ENCODE peak calls at places on chromosomes 5 and 9, in five cellular contexts. C is prostate gland, Z is adrenal gland, V is ovary, L is fibroblast of lung. T is an unnamed sample. For H3K4me1, the result is how much of the 10 kb centered on the place peaks cover.

GRCh38 chr9:93223241-93224180 is 39.6 kb downstream of the WNK2 start:
- DNase-seq in C (peak), Z (no peak), V (no peak), L (peak), T (no peak)

GRCh38 chr5:56415356-56415765 is 182.2 kb upstream of the ANKRD55 start:
- DNase-seq in C (no peak), Z (peak), V (no peak), L (peak), T (peak)

GRCh38 chr5:13189532-13189931 is 755.0 kb downstream of the DNAH5 start:
- DNase-seq in C (no peak), Z (no peak), V (no peak), L (peak), T (no peak)

GRCh38 chr5:91383956-91384300 is 811 bp upstream of the ARRDC3 start:
- DNase-seq in C (no peak), Z (peak), V (no peak), L (peak), T (no peak)

GRCh38 chr9:114372971-114373591 is 14.7 kb downstream of the AKNA start:
- DNase-seq in C (no peak), Z (peak), V (no peak), L (no peak), T (peak)

GRCh38 chr5:128965638-128966302 is 482 bp downstream of the SLC27A6 start:
- DNase-seq in C (no peak), Z (no peak), V (no peak), L (no peak), T (no peak)

GRCh38 chr9:123710299-123710698 is 219.6 kb downstream of the DENND1A start:
- DNase-seq in C (no peak), Z (peak), V (no peak), L (peak), T (no peak)

GRCh38 chr9:124735121-124735520 is 36.0 kb downstream of the NR6A1 start:
- DNase-seq in C (no peak), Z (no peak), V (no peak), L (peak), T (no peak)

GRCh38 chr9:127778280-127779135 is at the start of gene SH2D3C:
- DNase-seq in C (no peak), Z (no peak), V (no peak), L (no peak), T (no peak)

GRCh38 chr9:85408494-85408893 is 333.3 kb downstream of the AGTPBP1 start:
- DNase-seq in C (no peak), Z (no peak), V (no peak), L (no peak), T (no peak)

GRCh38 chr9:2576631-2577030 is 45.0 kb upstream of the VLDLR start:
- DNase-seq in C (no peak), Z (no peak), V (no peak), L (no peak), T (no peak)

GRCh38 chr5:180116441-180117377 is 45.1 kb upstream of the RNF130 start:
- DNase-seq in C (peak), Z (no peak), V (no peak), L (no peak), T (peak)

GRCh38 chr9:91359734-91360470 is 1.8 kb downstream of the AUH start:
- DNase-seq in C (no peak), Z (no peak), V (no peak), L (no peak), T (no peak)

GRCh38 chr5:57911466-57911865 is 428.9 kb upstream of the ACTBL2 start:
- DNase-seq in C (no peak), Z (no peak), V (no peak), L (peak), T (no peak)

GRCh38 chr9:90956026-90956810 is 154.6 kb downstream of the SYK start:
- DNase-seq in C (no peak), Z (no peak), V (no peak), L (peak), T (no peak)

GRCh38 chr5:16492398-16493175 is 27.0 kb upstream of the ZNF622 start:
- DNase-seq in C (peak), Z (no peak), V (no peak), L (peak), T (peak)

GRCh38 chr9:129460323-129461261 is 160.3 kb downstream of the C9orf50 start:
- DNase-seq in C (peak), Z (peak), V (peak), L (peak), T (peak)

GRCh38 chr9:129463477-129463876 is 157.4 kb downstream of the C9orf50 start:
- DNase-seq in C (no peak), Z (no peak), V (no peak), L (no peak), T (no peak)

GRCh38 chr9:129464972-129465833 is 155.7 kb downstream of the C9orf50 start:
- DNase-seq in C (no peak), Z (no peak), V (peak), L (peak), T (no peak)

GRCh38 chr9:129459550-129460322 is 161.2 kb downstream of the C9orf50 start:
- DNase-seq in C (no peak), Z (no peak), V (no peak), L (no peak), T (no peak)

DNA sequence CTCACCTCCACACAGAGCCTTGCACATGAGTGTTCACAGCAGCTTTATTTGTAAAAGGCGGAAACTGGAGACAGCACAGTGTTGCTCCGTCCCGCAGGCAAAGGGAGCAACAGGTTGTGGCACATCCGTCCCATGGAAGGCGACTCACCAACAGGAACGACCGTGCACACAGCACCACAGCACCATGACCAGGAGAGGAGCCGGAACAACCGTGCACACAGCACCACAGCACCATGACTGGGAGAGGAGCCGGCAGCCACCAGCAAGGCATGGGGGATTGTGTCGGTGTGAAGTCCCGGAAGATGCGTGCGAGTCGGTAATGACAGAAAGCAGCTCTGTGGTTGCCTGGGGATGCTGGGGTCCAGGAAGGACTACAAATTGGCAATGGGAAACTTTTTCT is 158.5 kb downstream of the C9orf50 start:
- DNase-seq in C (no peak), Z (no peak), V (no peak), L (no peak), T (no peak)
- H3K4me1 ChIP-seq in C (under half), Z (under half), V (under half), L (under half), T (under half)

GRCh38 chr5:64147379-64147778 is 18.3 kb upstream of the RNF180 start:
- DNase-seq in C (no peak), Z (no peak), V (no peak), L (no peak), T (no peak)

GRCh38 chr5:64149857-64150521 is 15.7 kb upstream of the RNF180 start:
- DNase-seq in C (no peak), Z (no peak), V (no peak), L (no peak), T (no peak)

GRCh38 chr5:64144429-64145215 is 21.0 kb upstream of the RNF180 start:
- DNase-seq in C (no peak), Z (no peak), V (no peak), L (peak), T (no peak)

GRCh38 chr5:64147849-64148441 is 17.7 kb upstream of the RNF180 start:
- DNase-seq in C (peak), Z (peak), V (peak), L (peak), T (peak)

GRCh38 chr5:64149268-64149667 is 16.4 kb upstream of the RNF180 start:
- DNase-seq in C (no peak), Z (no peak), V (no peak), L (no peak), T (no peak)
- TF ChIP-seq CTCF in C (no peak), Z (no peak), V (no peak), L (no peak), T (no peak)

DNA sequence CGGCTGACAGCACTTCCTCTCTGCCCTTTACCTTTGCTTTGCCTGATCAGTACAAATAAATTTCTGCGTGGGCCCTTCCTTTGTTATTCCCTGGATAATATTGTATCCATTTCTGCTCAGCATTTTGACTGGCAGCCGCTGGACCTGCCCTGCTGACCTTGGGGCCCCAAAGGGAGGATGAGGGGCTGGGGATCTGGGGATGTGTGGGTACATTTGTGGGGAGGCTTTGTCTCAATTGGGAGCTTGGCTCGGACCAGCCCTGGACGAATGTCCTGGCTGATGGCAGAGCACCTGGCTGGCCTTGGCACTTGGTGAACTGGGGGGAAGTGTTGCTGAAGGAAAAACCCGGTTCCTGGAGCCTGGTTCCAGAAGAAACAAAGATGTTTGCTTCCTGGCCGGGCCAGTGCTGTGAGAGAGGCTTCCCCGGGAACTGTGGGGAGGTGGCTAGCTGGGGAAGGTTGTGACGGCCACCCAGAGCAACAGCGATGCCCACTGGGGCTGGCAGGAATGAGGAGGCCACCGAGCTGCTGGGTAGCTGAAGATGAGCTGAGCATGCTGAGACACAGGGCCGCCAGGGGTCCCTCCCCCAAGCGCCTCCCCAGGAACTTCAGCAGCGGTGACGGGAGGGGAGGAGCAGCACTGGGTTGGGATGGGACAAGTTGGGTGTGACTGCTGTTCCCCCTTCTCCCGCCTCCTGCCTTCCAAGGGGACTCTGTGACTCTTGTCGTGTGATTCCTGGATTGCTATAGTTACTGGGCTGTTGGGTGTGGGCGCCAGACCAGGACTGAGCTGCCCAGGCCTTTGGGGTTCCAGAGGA is 8.4 kb downstream of the LMX1B start:
- DNase-seq in C (no peak), Z (no peak), V (no peak), L (no peak), T (no peak)
- H3K4me1 ChIP-seq in C (under half), Z (under half), V (under half), L (under half), T (under half)

GRCh38 chr5:139392678-139393496 is 2.0 kb downstream of the PROB1 start:
- DNase-seq in C (peak), Z (peak), V (no peak), L (peak), T (no peak)
- TF ChIP-seq CTCF in C (peak), Z (no peak), V (no peak), L (peak), T (peak)

GRCh38 chr9:71756753-71757152 is 11.6 kb downstream of the CEMIP2 start:
- DNase-seq in C (no peak), Z (no peak), V (no peak), L (no peak), T (no peak)
- H3K4me1 ChIP-seq in C (under half), Z (under half), V (under half), L (under half), T (under half)

DNA sequence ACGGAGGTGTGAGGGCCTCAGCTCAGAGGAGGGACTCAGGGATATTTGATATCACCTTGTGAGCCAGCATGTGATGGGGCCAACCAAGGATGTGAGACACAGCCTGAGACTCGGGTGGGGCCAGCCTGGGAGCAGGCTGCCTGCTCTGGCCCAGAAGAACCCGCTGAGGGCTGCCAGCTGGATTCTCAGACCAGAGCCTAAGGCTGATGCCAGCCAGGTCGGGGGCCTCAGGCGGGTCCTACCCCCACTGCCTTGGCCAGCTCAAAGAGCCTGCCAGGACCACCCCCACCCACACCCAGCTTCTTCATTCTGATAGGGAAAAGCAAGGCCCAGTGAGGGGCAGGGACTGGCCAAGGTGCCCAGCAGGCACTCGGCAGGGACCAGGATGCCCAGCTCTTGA is 20.3 kb upstream of the DUSP1 start:
- DNase-seq in C (no peak), Z (no peak), V (no peak), L (no peak), T (no peak)
- TF ChIP-seq CTCF in C (no peak), Z (no peak), V (no peak), L (no peak), T (no peak)

GRCh38 chr9:120388000-120388855 is 191.7 kb downstream of the CDK5RAP2 start:
- DNase-seq in C (no peak), Z (no peak), V (no peak), L (no peak), T (peak)

GRCh38 chr9:120387257-120387999 is 192.5 kb downstream of the CDK5RAP2 start:
- DNase-seq in C (no peak), Z (no peak), V (no peak), L (no peak), T (peak)

GRCh38 chr9:120385606-120386389 is 194.2 kb downstream of the CDK5RAP2 start:
- DNase-seq in C (no peak), Z (no peak), V (no peak), L (no peak), T (peak)

GRCh38 chr9:120384925-120385272 is 195.1 kb downstream of the CDK5RAP2 start:
- DNase-seq in C (no peak), Z (no peak), V (no peak), L (no peak), T (no peak)

DNA sequence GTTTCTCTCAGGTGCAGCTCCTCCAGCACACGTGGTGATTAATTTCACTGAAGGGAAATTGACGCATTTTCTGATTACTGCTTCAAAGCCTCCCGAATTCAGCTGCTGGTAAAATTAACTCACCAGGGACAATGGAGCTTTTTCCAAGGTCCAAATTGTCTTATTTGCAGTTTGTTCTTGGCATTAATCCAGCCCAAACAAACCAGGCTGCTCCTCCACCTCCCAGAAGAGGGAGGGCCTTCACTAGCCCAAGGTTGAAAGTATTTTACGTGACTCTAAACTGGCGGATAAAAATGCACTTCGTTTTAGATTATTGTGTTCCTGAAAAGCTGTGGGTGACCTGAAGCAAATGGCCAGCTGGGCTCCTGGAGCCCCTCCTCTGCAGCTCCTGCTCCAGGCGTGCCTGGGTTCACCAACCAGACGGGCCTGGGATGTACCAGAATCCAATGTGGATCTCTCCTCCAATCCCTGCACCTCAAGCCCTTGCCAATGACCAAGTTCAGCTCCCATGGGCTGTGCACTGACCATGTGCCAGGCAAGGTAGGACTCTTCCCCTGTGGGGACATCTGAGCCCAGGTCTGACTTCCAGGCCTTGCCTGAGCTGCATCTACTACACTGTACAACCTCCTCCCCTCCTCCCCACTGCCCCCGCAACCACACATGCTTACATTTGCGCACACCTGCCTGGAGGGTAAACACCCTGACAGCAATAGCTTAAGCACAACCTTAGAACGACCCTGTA is 193.4 kb downstream of the CDK5RAP2 start:
- DNase-seq in C (peak), Z (peak), V (no peak), L (peak), T (peak)
- H3K4me1 ChIP-seq in C (under half), Z (under half), V (under half), L (under half), T (under half)

T was measured in tibial artery.